ENCODE peak calls at places on chromosome 3, in six cellular contexts. N is ovary, J is heart left ventricle, R is HCT116, Z is colonic mucosa, S is stomach. O is an unnamed sample.

GRCh38 chr3:157064402-157064801 is 95.5 kb downstream of the CCNL1 start:
- DNase-seq in Z (no peak), S (no peak), J (no peak), R (no peak), N (no peak), O (no peak)

GRCh38 chr3:40024526-40024925 is 215.1 kb downstream of the MYRIP start:
- DNase-seq in S (no peak), J (no peak), N (no peak), Z (no peak), R (no peak), O (peak; percentile 31)

GRCh38 chr3:65042675-65043074 is 354.9 kb upstream of the ADAMTS9 start:
- DNase-seq in R (no peak), Z (no peak), J (no peak), S (no peak), N (no peak), O (no peak)

GRCh38 chr3:122365073-122365472 is 18.0 kb downstream of the MIX23 start:
- DNase-seq in J (no peak), Z (no peak), N (no peak), S (no peak), R (no peak), O (no peak)

GRCh38 chr3:132804498-132804897 is 82.3 kb upstream of the NPHP3 start:
- DNase-seq in J (no peak), N (no peak), R (no peak), S (no peak), Z (no peak), O (peak; percentile 34)

GRCh38 chr3:45881031-45882022 is 5.0 kb upstream of the CCR9 start:
- DNase-seq in S (no peak), R (no peak), Z (no peak), N (no peak), J (no peak), O (no peak)

GRCh38 chr3:16419640-16420039 is 93.9 kb downstream of the RFTN1 start:
- DNase-seq in S (no peak), J (no peak), Z (no peak), R (no peak), N (no peak), O (no peak)

GRCh38 chr3:61560452-61561373 is 658 bp upstream of the PTPRG start:
- DNase-seq in S (peak; percentile 75), R (peak; percentile 45), N (peak; percentile 90), J (peak; percentile 90), Z (peak; percentile 83), O (peak; percentile 81)

GRCh38 chr3:101066776-101067175 is 73.6 kb upstream of the ABI3BP start:
- DNase-seq in S (no peak), N (no peak), Z (no peak), J (no peak), R (no peak), O (no peak)

GRCh38 chr3:161284989-161285388 is 63.9 kb downstream of the NMD3 start:
- DNase-seq in J (no peak), S (no peak), Z (no peak), N (no peak), R (no peak), O (no peak)

GRCh38 chr3:125165189-125165947 is 47.2 kb downstream of the SLC12A8 start:
- DNase-seq in J (peak; percentile 69), R (no peak), N (peak; percentile 65), Z (no peak), S (no peak), O (peak; percentile 61)

GRCh38 chr3:38011111-38011510 is 18.3 kb downstream of the PLCD1 start:
- DNase-seq in N (peak; percentile 32), Z (no peak), R (no peak), S (no peak), J (peak; percentile 57), O (no peak)

GRCh38 chr3:25910997-25911396 is 121.1 kb downstream of the OXSM start:
- DNase-seq in S (no peak), Z (peak; percentile 41), R (peak; percentile 39), N (no peak), J (no peak), O (peak; percentile 41)

GRCh38 chr3:104458657-104459056 is 908.1 kb upstream of the ALCAM start:
- DNase-seq in N (no peak), S (no peak), Z (no peak), J (no peak), R (no peak), O (no peak)

GRCh38 chr3:17006143-17006839 is 121.5 kb downstream of the PLCL2 start:
- DNase-seq in S (no peak), N (no peak), J (no peak), Z (no peak), R (no peak), O (no peak)

GRCh38 chr3:175764722-175765121 is 905.6 kb downstream of the NAALADL2 start:
- DNase-seq in Z (no peak), J (no peak), R (no peak), S (no peak), N (no peak), O (no peak)

GRCh38 chr3:43863966-43864933 is 173.5 kb downstream of the ABHD5 start:
- DNase-seq in N (no peak), R (no peak), Z (no peak), S (no peak), J (no peak), O (peak; percentile 45)

GRCh38 chr3:136186850-136187249 is 9.3 kb downstream of the MSL2 start:
- DNase-seq in Z (no peak), R (no peak), J (no peak), S (no peak), N (no peak), O (no peak)
- H3K9me3 ChIP-seq in Z (no peaks in the 10 kb centered on the region), R (no peaks in the 10 kb centered on the region), J (no peaks in the 10 kb centered on the region), S (no peaks in the 10 kb centered on the region), N (no peaks in the 10 kb centered on the region), O (no peaks in the 10 kb centered on the region)

GRCh38 chr3:19946291-19946831 is 536 bp upstream of the RAB5A start:
- DNase-seq in S (no peak), J (no peak), Z (no peak), R (no peak), N (no peak), O (no peak)
- TF ChIP-seq CTCF in S (no peak), J (no peak), Z (no peak), R (no peak), N (no peak), O (no peak)

GRCh38 chr3:52527732-52528595 is 5.7 kb downstream of the NT5DC2 start:
- DNase-seq in Z (no peak), J (peak; percentile 61), N (peak; percentile 38), R (no peak), S (no peak), O (no peak)

GRCh38 chr3:52524752-52525661 is 8.7 kb downstream of the NT5DC2 start:
- DNase-seq in Z (no peak), S (no peak), R (no peak), N (peak; percentile 43), J (peak; percentile 73), O (peak; percentile 73)

GRCh38 chr3:52527039-52527731 is 6.5 kb downstream of the NT5DC2 start:
- DNase-seq in N (peak; percentile 53), S (no peak), Z (no peak), J (peak; percentile 49), R (no peak), O (no peak)

GRCh38 chr3:52525666-52526065 is 8.0 kb downstream of the NT5DC2 start:
- DNase-seq in R (no peak), J (no peak), Z (no peak), S (no peak), N (peak; percentile 23), O (no peak)

GRCh38 chr3:52526151-52526561 is 7.5 kb downstream of the NT5DC2 start:
- DNase-seq in R (no peak), Z (no peak), S (no peak), N (peak; percentile 36), J (peak; percentile 57), O (peak; percentile 89)
- H3K4me3 ChIP-seq in R (no peak overlapping the region), Z (no peak overlapping the region), S (no peak overlapping the region), N (no peak overlapping the region), J (no peak overlapping the region), O (no peak overlapping the region)

GRCh38 chr3:7272203-7272602 is 411.3 kb downstream of the GRM7 start:
- DNase-seq in N (no peak), S (no peak), Z (no peak), R (no peak), J (no peak), O (no peak)
- H3K9me3 ChIP-seq in N (no peaks in the 10 kb centered on the region), S (no peaks in the 10 kb centered on the region), Z (no peaks in the 10 kb centered on the region), R (no peaks in the 10 kb centered on the region), J (no peaks in the 10 kb centered on the region), O (no peaks in the 10 kb centered on the region)

GRCh38 chr3:115040673-115041286 is 106.3 kb downstream of the ZBTB20 start:
- DNase-seq in N (no peak), S (peak; percentile 28), Z (peak; percentile 27), J (no peak), R (peak; percentile 16), O (peak; percentile 47)
- TF ChIP-seq CTCF in N (no peak), S (no peak), Z (peak; percentile 53), J (peak; percentile 72), R (peak; percentile 39), O (peak; percentile 63)

GRCh38 chr3:7978104-7978457 is 523.5 kb upstream of the LMCD1 start:
- DNase-seq in Z (no peak), J (no peak), N (no peak), R (no peak), S (no peak), O (no peak)

DNA sequence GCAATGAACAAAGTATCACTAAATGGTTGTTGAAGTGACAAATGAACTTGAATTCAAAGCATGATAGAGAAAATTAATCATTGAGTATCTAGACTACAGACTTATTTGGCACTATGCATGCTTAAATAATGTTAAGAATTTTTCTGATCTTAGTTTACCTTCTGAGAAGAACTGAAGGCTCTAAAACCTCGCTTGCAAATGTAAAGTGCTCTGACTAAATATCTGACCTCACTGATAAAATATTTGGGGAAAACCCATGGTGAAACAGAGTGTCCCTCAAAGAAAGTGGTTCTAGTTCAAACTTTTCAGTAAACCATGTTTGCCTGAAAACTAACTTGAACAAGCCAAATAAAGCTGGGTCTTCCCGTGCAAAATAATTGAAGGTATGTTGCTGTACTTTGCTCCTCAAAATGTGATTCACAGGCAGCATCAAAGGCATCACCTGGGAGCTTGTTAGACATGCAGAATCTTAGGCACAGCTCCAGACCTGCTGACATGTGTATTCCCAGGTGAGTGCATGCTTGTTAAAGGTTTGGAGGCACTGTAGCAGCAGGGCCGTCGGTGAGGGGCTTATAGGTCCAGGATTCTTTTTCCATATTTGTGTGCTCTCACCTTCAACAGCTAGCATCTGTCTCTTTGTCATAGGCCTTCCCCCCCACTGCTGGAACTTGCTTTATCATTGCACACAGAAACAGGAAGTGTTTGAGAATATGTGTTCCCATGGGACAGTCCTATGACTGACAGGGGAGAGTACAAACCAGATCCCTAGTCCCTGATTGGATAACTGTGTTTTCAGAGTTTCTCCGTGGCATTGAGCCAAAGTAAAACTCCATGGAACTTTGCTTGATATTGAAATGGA is 524.1 kb upstream of the LMCD1 start:
- DNase-seq in N (no peak), Z (no peak), J (no peak), S (no peak), R (no peak), O (no peak)
- H3K4me3 ChIP-seq in N (no peak overlapping the region), Z (no peak overlapping the region), J (no peak overlapping the region), S (no peak overlapping the region), R (no peak overlapping the region), O (no peak overlapping the region)

GRCh38 chr3:181723568-181724431 is 12.1 kb downstream of the SOX2 start:
- DNase-seq in Z (no peak), R (no peak), N (no peak), S (no peak), J (no peak), O (no peak)
- H3K9me3 ChIP-seq in Z (no peaks in the 10 kb centered on the region), R (no peaks in the 10 kb centered on the region), N (no peaks in the 10 kb centered on the region), S (no peaks in the 10 kb centered on the region), J (no peaks in the 10 kb centered on the region), O (no peaks in the 10 kb centered on the region)

GRCh38 chr3:195259564-195260285 is 11.2 kb downstream of the XXYLT1 start:
- DNase-seq in N (peak; percentile 95), J (peak; percentile 93), S (peak; percentile 85), Z (peak; percentile 90), R (peak; percentile 63), O (peak; percentile 84)
- TF ChIP-seq CTCF in N (peak; percentile 22), J (peak; percentile 69), S (no peak), Z (peak; percentile 31), R (no peak), O (peak; percentile 35)

O was measured in thyroid gland.